ENCODE peak calls at places on chromosomes 2 and 18, in six cellular contexts. H, N, F, B, A and V are unnamed samples.

GRCh38 chr2:75012080-75012479 is 53.6 kb downstream of the POLE4 start:
- DNase-seq in N (no peak), H (no peak), B (no peak), A (no peak), F (no peak), V (no peak)

GRCh38 chr2:15935675-15936074 is 4.7 kb upstream of the MYCN start:
- DNase-seq in A (peak), N (no peak), F (no peak), H (no peak), B (no peak), V (no peak)

GRCh38 chr18:3207565-3207964 is 12.2 kb downstream of the MYOM1 start:
- DNase-seq in A (no peak), N (no peak), F (peak), H (no peak), B (no peak), V (no peak)

GRCh38 chr2:69188174-69188900 is 175.4 kb downstream of the ANTXR1 start:
- DNase-seq in H (no peak), A (peak), N (no peak), B (no peak), F (no peak), V (no peak)

GRCh38 chr2:114935031-114935430 is 492.6 kb downstream of the DPP10 start:
- DNase-seq in H (no peak), A (no peak), B (no peak), N (no peak), F (no peak), V (no peak)

GRCh38 chr2:57443985-57444501 is 602.6 kb upstream of the VRK2 start:
- DNase-seq in A (no peak), F (no peak), B (peak), N (peak), H (no peak), V (peak)

GRCh38 chr2:8441986-8442385 is 239.9 kb upstream of the ID2 start:
- DNase-seq in N (no peak), F (no peak), A (peak), H (no peak), B (no peak), V (peak)

GRCh38 chr2:120680136-120680761 is 55.4 kb upstream of the GLI2 start:
- DNase-seq in H (peak), B (peak), F (peak), A (peak), N (peak), V (peak)

GRCh38 chr2:57453929-57454328 is 592.7 kb upstream of the VRK2 start:
- DNase-seq in N (no peak), A (no peak), B (no peak), H (no peak), F (no peak), V (no peak)

DNA sequence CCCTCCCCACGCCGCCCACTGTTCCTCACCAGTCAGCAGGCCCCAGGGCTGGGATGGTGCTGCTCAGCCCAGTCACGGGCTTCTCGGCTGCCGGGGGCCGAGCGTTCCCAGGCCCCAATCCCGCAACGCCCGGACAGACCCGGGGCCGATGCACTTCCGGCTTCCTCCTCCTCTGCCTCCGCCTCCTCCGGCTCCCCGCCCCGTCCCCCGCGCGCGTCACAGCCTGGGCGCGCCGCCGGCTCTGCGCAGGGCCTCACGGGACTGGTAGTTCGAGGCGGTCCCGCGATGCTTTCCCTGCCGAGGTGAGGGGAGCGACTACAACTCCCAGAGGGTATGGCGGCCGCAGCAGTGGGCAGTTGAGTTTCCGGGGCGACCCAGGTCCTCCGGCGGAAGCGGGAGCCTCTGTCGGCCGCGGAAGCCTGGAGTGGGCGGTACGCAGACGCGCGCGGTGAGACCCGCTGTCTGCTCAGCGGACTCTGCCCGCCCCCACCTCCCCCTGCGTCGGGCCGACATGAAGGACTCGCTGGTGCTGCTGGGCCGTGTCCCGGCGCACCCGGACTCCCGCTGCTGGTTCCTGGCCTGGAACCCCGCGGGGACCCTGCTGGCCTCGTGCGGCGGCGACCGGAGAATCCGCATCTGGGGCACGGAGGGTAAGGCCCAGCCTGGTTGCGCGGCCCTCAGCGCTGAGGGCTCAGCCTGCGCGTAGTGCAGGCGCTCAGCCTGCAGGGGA is at the start of the genes CIAO1 and TMEM127:
- DNase-seq in H (peak), B (peak), A (peak), N (peak), F (peak), V (peak)
- TF ChIP-seq CTCF in H (peak), B (no peak), A (no peak), N (peak), F (peak), V (no peak)

GRCh38 chr2:240300261-240300821 is 135.1 kb upstream of the GPC1 start:
- DNase-seq in A (no peak), N (peak), B (no peak), H (no peak), F (peak), V (no peak)

GRCh38 chr2:240298316-240298790 is 137.1 kb upstream of the GPC1 start:
- DNase-seq in N (no peak), B (no peak), F (peak), H (no peak), A (no peak), V (no peak)

GRCh38 chr2:240299710-240300068 is 135.8 kb upstream of the GPC1 start:
- DNase-seq in N (no peak), A (no peak), B (no peak), F (peak), H (no peak), V (no peak)

GRCh38 chr2:240297553-240298315 is 137.7 kb upstream of the GPC1 start:
- DNase-seq in A (no peak), N (no peak), H (no peak), B (no peak), F (peak), V (no peak)

DNA sequence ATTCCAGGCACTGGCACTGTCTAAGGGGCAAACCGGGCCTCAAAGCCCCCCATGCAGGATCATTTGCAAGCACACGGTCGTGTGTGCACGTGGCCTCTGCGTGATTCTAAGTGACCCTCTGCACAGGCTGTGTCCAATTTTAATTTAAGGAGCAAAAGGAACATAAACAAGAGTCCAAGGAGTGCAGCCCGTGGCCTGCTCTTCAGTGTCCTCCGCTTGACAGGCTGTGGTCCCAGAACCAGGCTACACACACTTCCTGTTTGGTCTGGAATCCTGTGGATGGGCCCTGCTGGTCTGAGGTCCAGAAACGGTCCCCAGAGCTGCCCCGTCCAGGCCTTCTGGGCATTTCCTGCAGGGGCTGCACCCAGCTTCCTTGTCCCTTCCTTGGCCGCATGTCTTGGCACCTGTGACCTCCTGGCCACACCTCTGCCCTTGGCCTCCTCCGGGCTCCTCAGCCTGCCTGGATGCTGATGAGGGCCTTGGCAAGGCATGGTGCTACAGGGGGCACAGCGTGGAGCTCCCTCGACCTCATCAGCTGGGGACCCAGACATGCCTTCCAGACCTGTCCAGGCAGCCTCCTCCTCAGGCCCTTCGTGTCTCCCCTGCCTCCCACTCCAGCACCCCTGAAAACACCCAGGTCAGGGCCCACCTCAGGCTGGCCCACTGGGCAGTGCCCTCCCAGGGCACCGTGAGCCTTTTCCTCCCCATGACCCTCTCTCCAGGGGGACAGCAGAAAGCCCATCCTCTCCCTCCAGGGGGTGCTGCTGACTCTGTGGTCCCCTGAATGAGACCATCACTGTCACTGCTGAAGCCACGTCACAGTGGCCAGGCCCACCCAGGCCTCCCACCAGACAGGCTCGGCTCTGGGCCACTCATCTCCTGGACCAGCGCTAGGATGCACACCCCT is 136.4 kb upstream of the GPC1 start:
- DNase-seq in N (no peak), A (peak), H (no peak), B (no peak), F (peak), V (no peak)
- TF ChIP-seq CTCF in N (peak), A (no peak), H (peak), B (no peak), F (no peak), V (no peak)

GRCh38 chr2:209574515-209574914 is 150.7 kb downstream of the MAP2 start:
- DNase-seq in A (no peak), H (no peak), N (no peak), B (no peak), F (no peak), V (no peak)

GRCh38 chr2:209579236-209579749 is 155.4 kb downstream of the MAP2 start:
- DNase-seq in F (no peak), N (peak), H (peak), B (peak), A (no peak), V (peak)

GRCh38 chr2:209578394-209579006 is 154.7 kb downstream of the MAP2 start:
- DNase-seq in A (no peak), F (no peak), N (no peak), B (no peak), H (no peak), V (no peak)

DNA sequence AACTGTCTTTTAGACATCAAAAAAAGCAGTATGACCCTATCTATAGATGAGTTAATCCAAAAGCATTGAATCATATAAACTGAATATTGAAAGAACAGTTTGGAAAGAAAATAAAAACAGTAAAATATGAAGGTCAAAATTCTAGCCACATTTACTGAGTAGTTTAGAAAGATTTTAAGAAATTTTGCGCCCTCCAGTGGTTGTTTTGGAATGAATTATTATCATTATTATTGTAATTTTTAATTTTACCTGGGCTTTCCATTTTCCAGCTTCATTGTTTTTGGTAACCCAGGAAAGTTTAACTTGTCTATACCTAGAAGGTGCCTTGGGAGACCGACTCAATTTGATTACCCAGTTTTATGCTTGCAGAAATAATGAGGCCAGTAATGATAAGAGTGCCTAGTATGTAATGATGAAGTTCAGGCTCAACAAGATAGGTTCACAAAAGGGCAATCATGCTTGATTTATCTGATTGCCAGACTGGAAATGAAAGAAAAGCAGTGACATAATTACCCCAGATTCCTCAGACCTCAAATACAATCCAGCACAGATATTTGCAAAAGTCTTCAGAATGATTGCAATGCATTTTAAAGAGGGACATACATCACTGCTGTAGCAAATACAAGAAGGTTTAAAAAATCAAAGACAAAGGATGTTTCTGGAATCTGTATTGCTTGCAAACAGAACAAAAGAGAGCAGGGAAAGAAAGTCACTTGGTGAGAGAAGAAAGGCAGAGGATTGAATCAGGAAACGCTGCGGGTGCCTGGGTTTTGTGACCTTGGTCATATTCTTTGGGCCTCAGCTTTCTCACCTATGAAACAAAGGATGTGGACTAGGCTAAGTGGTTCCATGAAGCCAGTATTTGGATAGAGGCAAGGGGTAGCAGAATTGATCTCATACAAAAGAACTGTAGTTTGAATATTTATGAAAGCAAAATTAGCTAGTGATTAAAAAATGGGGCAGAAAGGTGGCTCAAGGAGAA is 153.8 kb downstream of the MAP2 start:
- DNase-seq in F (no peak), N (peak), A (no peak), H (peak), B (peak), V (peak)
- TF ChIP-seq CTCF in F (peak), N (peak), A (no peak), H (peak), B (peak), V (peak)

GRCh38 chr18:43932140-43932539 is 654.9 kb upstream of the SYT4 start:
- DNase-seq in A (no peak), H (no peak), N (no peak), F (no peak), B (no peak), V (no peak)

GRCh38 chr18:43934322-43935050 is 657.2 kb upstream of the SYT4 start:
- DNase-seq in H (no peak), F (no peak), A (no peak), N (no peak), B (no peak), V (no peak)

GRCh38 chr18:43935051-43935412 is 657.7 kb upstream of the SYT4 start:
- DNase-seq in A (no peak), H (peak), F (no peak), B (peak), N (peak), V (no peak)

GRCh38 chr18:43933177-43933576 is 655.9 kb upstream of the SYT4 start:
- DNase-seq in N (no peak), H (no peak), A (no peak), B (no peak), F (no peak), V (no peak)

GRCh38 chr18:43936176-43936575 is 658.9 kb upstream of the SYT4 start:
- DNase-seq in F (no peak), N (no peak), B (no peak), A (no peak), H (no peak), V (no peak)
- TF ChIP-seq CTCF in F (no peak), N (no peak), B (no peak), A (no peak), H (no peak), V (no peak)

DNA sequence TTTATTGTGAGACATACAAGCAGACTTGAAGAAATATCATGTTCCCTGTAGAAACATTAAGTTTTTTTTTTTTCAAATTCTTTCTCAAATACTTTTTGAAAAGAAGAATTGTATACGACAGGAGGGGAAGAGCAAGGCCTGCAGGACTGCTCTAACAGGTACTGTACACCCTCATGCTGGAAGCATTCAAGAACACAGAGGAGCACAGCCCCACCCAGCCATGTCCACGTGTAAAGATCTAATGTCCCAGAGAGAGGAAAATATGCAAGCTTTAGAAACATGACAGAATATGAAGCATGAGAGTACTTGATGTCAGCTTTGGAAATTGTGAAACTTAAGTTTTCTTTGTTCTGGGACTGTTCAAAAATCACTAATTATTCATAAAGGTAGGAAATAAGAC is 191.6 kb downstream of the TTC32 start:
- DNase-seq in B (no peak), H (no peak), F (no peak), A (no peak), N (no peak), V (no peak)
- TF ChIP-seq CTCF in B (no peak), H (no peak), F (no peak), A (no peak), N (no peak), V (no peak)

DNA sequence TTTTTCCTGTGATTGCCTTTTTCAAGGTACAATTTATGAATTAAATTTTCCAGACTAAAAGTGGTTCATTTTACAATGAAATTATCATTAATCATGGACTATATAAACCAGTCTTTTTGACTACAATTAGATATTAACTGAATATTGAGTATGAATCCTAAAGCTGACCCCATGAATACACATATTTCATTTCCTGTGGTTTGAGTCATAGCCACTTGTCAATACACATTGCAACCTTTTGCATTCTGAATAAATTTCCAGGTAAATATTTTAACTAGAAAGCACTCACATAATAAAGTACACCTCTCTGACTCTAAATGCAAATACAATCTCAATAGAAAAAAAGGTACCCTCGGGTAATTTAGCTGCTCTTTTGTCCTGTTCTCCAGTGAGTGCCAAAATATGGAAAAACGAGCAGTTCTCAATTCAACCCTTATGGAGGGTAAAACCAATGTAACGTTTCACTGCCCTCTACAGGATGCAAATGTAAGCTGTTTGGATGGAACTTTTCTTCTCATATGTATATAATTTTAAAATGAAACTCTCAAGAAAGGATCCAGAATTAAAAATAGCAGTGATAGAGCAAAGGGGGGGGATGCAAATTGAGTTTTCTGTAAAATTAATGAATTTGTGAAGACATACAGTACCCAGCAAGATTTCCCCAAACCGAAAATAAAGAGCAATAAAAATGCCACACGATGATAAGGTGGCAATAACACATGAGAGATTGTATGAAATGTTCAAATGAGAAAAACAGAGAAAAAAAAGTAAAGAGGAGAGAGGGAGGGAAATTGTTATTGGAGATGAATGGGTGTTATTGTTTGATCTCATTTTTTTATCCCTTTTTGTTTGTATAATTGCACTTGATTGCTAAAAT is 1795.7 kb upstream of the PIK3C3 start:
- DNase-seq in F (no peak), H (peak), B (peak), N (peak), A (no peak), V (peak)
- TF ChIP-seq CTCF in F (no peak), H (peak), B (peak), N (peak), A (no peak), V (peak)

GRCh38 chr2:11482473-11483031 is 16.6 kb upstream of the E2F6 start:
- DNase-seq in H (no peak), B (no peak), F (peak), N (no peak), A (no peak), V (no peak)

GRCh38 chr2:11480406-11480805 is 14.4 kb upstream of the E2F6 start:
- DNase-seq in N (no peak), A (no peak), B (no peak), F (no peak), H (no peak), V (no peak)

GRCh38 chr2:11481789-11482472 is 16.0 kb upstream of the E2F6 start:
- DNase-seq in A (no peak), H (no peak), F (no peak), N (no peak), B (no peak), V (no peak)

GRCh38 chr2:11481426-11481788 is 15.4 kb upstream of the E2F6 start:
- DNase-seq in A (no peak), N (no peak), B (no peak), F (no peak), H (no peak), V (no peak)

GRCh38 chr2:11480859-11481258 is 14.9 kb upstream of the E2F6 start:
- DNase-seq in H (no peak), F (peak), A (no peak), N (no peak), B (no peak), V (no peak)
- TF ChIP-seq CTCF in H (no peak), F (no peak), A (no peak), N (no peak), B (no peak), V (no peak)

DNA sequence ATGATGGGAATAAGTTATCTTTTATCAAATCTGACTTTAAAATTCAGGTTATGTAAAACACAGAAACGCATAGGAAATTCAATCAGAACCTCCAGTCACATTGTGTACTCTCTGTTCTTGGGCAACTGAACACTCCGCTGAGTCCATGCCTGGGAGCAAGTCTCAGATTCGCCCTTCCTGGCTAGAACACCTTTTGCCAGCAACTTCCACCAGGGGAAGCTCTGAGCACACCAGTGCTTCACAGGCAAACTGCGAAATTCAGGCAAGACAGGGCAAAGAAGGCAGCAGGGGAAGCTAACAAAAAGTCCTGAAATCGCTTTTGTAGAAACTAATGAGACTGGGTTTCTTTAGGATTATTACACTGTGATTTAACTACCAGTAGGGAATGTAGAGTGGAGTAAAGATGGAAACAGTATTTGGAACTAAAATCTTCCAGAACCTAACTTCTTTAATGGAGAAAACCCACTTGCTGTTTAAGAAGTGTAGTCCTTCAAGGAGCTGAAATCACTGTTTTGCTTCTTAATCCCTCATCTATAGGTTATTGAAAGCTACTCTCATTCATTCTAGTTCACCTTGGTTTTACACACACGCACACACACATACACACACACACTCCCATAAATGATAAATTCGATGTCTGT is 214.3 kb downstream of the TMEM182 start:
- DNase-seq in A (no peak), N (peak), F (peak), B (peak), H (no peak), V (peak)
- TF ChIP-seq CTCF in A (no peak), N (peak), F (peak), B (peak), H (peak), V (peak)